ENCODE peak calls at places on chromosomes 3 and 15, in seven cellular contexts. K is GM13977, Q is mucosa of gallbladder, H is HCT116, M is H54, C is amygdala, A is upper lobe of right lung. P is an unnamed sample.

GRCh38 chr15:57010724-57011123 is 92.3 kb downstream of the TCF12 start:
- DNase-seq in K (no peak), Q (no peak), H (no peak), M (no peak), C (no peak), A (no peak), P (no peak)

GRCh38 chr3:64888165-64888564 is 200.4 kb upstream of the ADAMTS9 start:
- DNase-seq in K (no peak), Q (no peak), H (no peak), M (no peak), C (no peak), A (no peak), P (no peak)

GRCh38 chr3:138078901-138079344 is 36.5 kb downstream of the DZIP1L start:
- DNase-seq in K (no peak), Q (no peak), H (peak), M (peak), C (no peak), A (no peak), P (peak)

GRCh38 chr3:156605686-156606605 is 51.0 kb upstream of the SSR3 start:
- DNase-seq in K (peak), Q (no peak), H (no peak), M (peak), C (no peak), A (peak), P (no peak)

GRCh38 chr3:129248286-129248979 is 973 bp upstream of the COPG1 start:
- DNase-seq in K (no peak), Q (no peak), H (no peak), M (no peak), C (no peak), A (no peak), P (no peak)

GRCh38 chr3:116815831-116816588 is 106.4 kb downstream of the TUSC7 start:
- DNase-seq in K (no peak), Q (peak), H (no peak), M (no peak), C (no peak), A (no peak), P (no peak)

GRCh38 chr3:42369304-42369703 is 41.1 kb downstream of the LYZL4 start:
- DNase-seq in K (peak), Q (peak), H (no peak), M (no peak), C (no peak), A (no peak), P (no peak)

GRCh38 chr3:111069974-111070751 is 1.5 kb upstream of the NECTIN3 start:
- DNase-seq in K (no peak), Q (peak), H (no peak), M (peak), C (no peak), A (no peak), P (no peak)

GRCh38 chr15:95825672-95826387 is 504.7 kb upstream of the NR2F2 start:
- DNase-seq in K (no peak), Q (no peak), H (no peak), M (no peak), C (no peak), A (no peak), P (no peak)

GRCh38 chr3:58529516-58530353 is 7.3 kb downstream of the ACOX2 start:
- DNase-seq in K (no peak), Q (no peak), H (peak), M (no peak), C (no peak), A (no peak), P (no peak)

GRCh38 chr15:90103669-90104329 is 1.5 kb upstream of the IDH2 start:
- DNase-seq in K (no peak), Q (no peak), H (no peak), M (no peak), C (no peak), A (no peak), P (no peak)

GRCh38 chr15:83850846-83851245 is 196.9 kb downstream of the ADAMTSL3 start:
- DNase-seq in K (no peak), Q (no peak), H (no peak), M (no peak), C (no peak), A (no peak), P (peak)

GRCh38 chr3:108346301-108346989 is 50.1 kb downstream of the HHLA2 start:
- DNase-seq in K (no peak), Q (no peak), H (no peak), M (no peak), C (no peak), A (no peak), P (no peak)

GRCh38 chr3:45402138-45402537 is 13.8 kb downstream of the LARS2 start:
- DNase-seq in K (no peak), Q (no peak), H (no peak), M (no peak), C (no peak), A (no peak), P (no peak)

GRCh38 chr3:11904157-11904556 is 57.5 kb upstream of the TAMM41 start:
- DNase-seq in K (no peak), Q (no peak), H (no peak), M (no peak), C (no peak), A (no peak), P (no peak)

GRCh38 chr15:77032647-77033416 is 37.9 kb downstream of the PSTPIP1 start:
- DNase-seq in K (peak), Q (peak), H (no peak), M (no peak), C (no peak), A (peak), P (no peak)

GRCh38 chr3:30538787-30539186 is 67.6 kb upstream of the TGFBR2 start:
- DNase-seq in K (no peak), Q (no peak), H (peak), M (peak), C (no peak), A (no peak), P (peak)

GRCh38 chr3:184299488-184300376 is 691 bp downstream of the PSMD2 start:
- DNase-seq in K (peak), Q (no peak), H (no peak), M (no peak), C (no peak), A (no peak), P (no peak)

GRCh38 chr3:184724662-184725061 is 12.8 kb upstream of the MAGEF1 start:
- DNase-seq in K (no peak), Q (no peak), H (no peak), M (no peak), C (no peak), A (no peak), P (no peak)

GRCh38 chr3:20352547-20353164 is 166.7 kb upstream of the SGO1 start:
- DNase-seq in K (no peak), Q (no peak), H (no peak), M (no peak), C (no peak), A (no peak), P (no peak)

GRCh38 chr3:188064831-188065493 is 89.0 kb upstream of the LPP start:
- DNase-seq in K (no peak), Q (peak), H (no peak), M (no peak), C (no peak), A (no peak), P (no peak)

GRCh38 chr3:143192193-143192592 is 72.6 kb downstream of the CHST2 start:
- DNase-seq in K (no peak), Q (no peak), H (no peak), M (no peak), C (no peak), A (no peak), P (no peak)

GRCh38 chr3:31448035-31448881 is 84.5 kb upstream of the STT3B start:
- DNase-seq in K (peak), Q (peak), H (peak), M (peak), C (no peak), A (peak), P (no peak)

GRCh38 chr3:37136067-37136466 is 38.3 kb downstream of the LRRFIP2 start:
- DNase-seq in K (no peak), Q (no peak), H (no peak), M (no peak), C (no peak), A (no peak), P (no peak)

GRCh38 chr3:6844723-6845122 is 16.2 kb upstream of the GRM7 start:
- DNase-seq in K (no peak), Q (no peak), H (no peak), M (no peak), C (no peak), A (no peak), P (no peak)

GRCh38 chr3:51276046-51276445 is 109.0 kb upstream of the MANF start:
- DNase-seq in K (no peak), Q (no peak), H (no peak), M (no peak), C (no peak), A (no peak), P (no peak)

GRCh38 chr15:98865397-98866339 is 141.9 kb downstream of the PGPEP1L start:
- DNase-seq in K (peak), Q (peak), H (peak), M (peak), C (no peak), A (peak), P (no peak)

GRCh38 chr3:127159547-127159946 is 33.4 kb upstream of the PRR23E start:
- DNase-seq in K (no peak), Q (no peak), H (no peak), M (no peak), C (no peak), A (no peak), P (no peak)

GRCh38 chr3:36957862-36958686 is 13.2 kb upstream of the TRANK1 start:
- DNase-seq in K (no peak), Q (no peak), H (no peak), M (no peak), C (no peak), A (no peak), P (peak)